ENCODE peak calls at places on chromosomes 16 and 17, in ten cellular contexts. One of them, this sample, is unnamed.

GRCh38 chr17:3794890-3795757 is 5.9 kb downstream of the ITGAE start:
- DNase-seq in glutamatergic neuron: no peak
- DNase-seq in stimulated activated naive CD8-positive, alpha-beta T cell treated with anti-CD3 and anti-CD28 coated beads, Interleukin-15, Interleukin-2, amounts not matched to agents 100 U/mL and 50 U/mL, for 24 hours: peak; percentile 72
- DNase-seq in islet precursor cell: peak; percentile 97
- DNase-seq in fibroblast of lung: peak; percentile 96
- DNase-seq in activated CD4-positive, CD25-positive, alpha-beta regulatory T cell: no peak
- DNase-seq in T1000: peak; percentile 29
- DNase-seq in amygdala: no peak
- DNase-seq in breast epithelium: no peak
- DNase-seq in adipocyte: peak; percentile 16
- DNase-seq in this sample: no peak

GRCh38 chr17:65523853-65524664 is 37.4 kb downstream of the AXIN2 start:
- DNase-seq in glutamatergic neuron: no peak
- DNase-seq in stimulated activated naive CD8-positive, alpha-beta T cell treated with anti-CD3 and anti-CD28 coated beads, Interleukin-15, Interleukin-2, amounts not matched to agents 100 U/mL and 50 U/mL, for 24 hours: no peak
- DNase-seq in islet precursor cell: peak; percentile 61
- DNase-seq in fibroblast of lung: peak; percentile 15
- DNase-seq in activated CD4-positive, CD25-positive, alpha-beta regulatory T cell: no peak
- DNase-seq in T1000: no peak
- DNase-seq in amygdala: no peak
- DNase-seq in breast epithelium: no peak
- DNase-seq in adipocyte: no peak
- DNase-seq in this sample: peak; percentile 29

GRCh38 chr17:75844530-75845057 is 390 bp upstream of the UNC13D start:
- DNase-seq in glutamatergic neuron: peak; percentile 13
- DNase-seq in stimulated activated naive CD8-positive, alpha-beta T cell treated with anti-CD3 and anti-CD28 coated beads, Interleukin-15, Interleukin-2, amounts not matched to agents 100 U/mL and 50 U/mL, for 24 hours: no peak
- DNase-seq in islet precursor cell: peak; percentile 88
- DNase-seq in fibroblast of lung: no peak
- DNase-seq in activated CD4-positive, CD25-positive, alpha-beta regulatory T cell: no peak
- DNase-seq in T1000: no peak
- DNase-seq in amygdala: no peak
- DNase-seq in breast epithelium: peak; percentile 92
- DNase-seq in adipocyte: no peak
- DNase-seq in this sample: no peak

GRCh38 chr16:66936889-66937554 is 1.7 kb downstream of the CES2 start:
- DNase-seq in glutamatergic neuron: no peak
- DNase-seq in stimulated activated naive CD8-positive, alpha-beta T cell treated with anti-CD3 and anti-CD28 coated beads, Interleukin-15, Interleukin-2, amounts not matched to agents 100 U/mL and 50 U/mL, for 24 hours: no peak
- DNase-seq in islet precursor cell: no peak
- DNase-seq in fibroblast of lung: no peak
- DNase-seq in activated CD4-positive, CD25-positive, alpha-beta regulatory T cell: no peak
- DNase-seq in T1000: no peak
- DNase-seq in amygdala: no peak
- DNase-seq in breast epithelium: no peak
- DNase-seq in adipocyte: no peak
- DNase-seq in this sample: no peak

GRCh38 chr17:44547625-44548297 is 9.5 kb upstream of the FZD2 start:
- DNase-seq in glutamatergic neuron: no peak
- DNase-seq in stimulated activated naive CD8-positive, alpha-beta T cell treated with anti-CD3 and anti-CD28 coated beads, Interleukin-15, Interleukin-2, amounts not matched to agents 100 U/mL and 50 U/mL, for 24 hours: no peak
- DNase-seq in islet precursor cell: peak; percentile 74
- DNase-seq in fibroblast of lung: no peak
- DNase-seq in activated CD4-positive, CD25-positive, alpha-beta regulatory T cell: no peak
- DNase-seq in T1000: no peak
- DNase-seq in amygdala: no peak
- DNase-seq in breast epithelium: no peak
- DNase-seq in adipocyte: peak; percentile 60
- DNase-seq in this sample: peak; percentile 31

GRCh38 chr17:77214743-77215142 is 74.0 kb downstream of the SEC14L1 start:
- DNase-seq in glutamatergic neuron: peak; percentile 42
- DNase-seq in stimulated activated naive CD8-positive, alpha-beta T cell treated with anti-CD3 and anti-CD28 coated beads, Interleukin-15, Interleukin-2, amounts not matched to agents 100 U/mL and 50 U/mL, for 24 hours: no peak
- DNase-seq in islet precursor cell: peak; percentile 90
- DNase-seq in fibroblast of lung: peak; percentile 23
- DNase-seq in activated CD4-positive, CD25-positive, alpha-beta regulatory T cell: no peak
- DNase-seq in T1000: no peak
- DNase-seq in amygdala: peak; percentile 40
- DNase-seq in breast epithelium: no peak
- DNase-seq in adipocyte: peak; percentile 9
- DNase-seq in this sample: peak; percentile 84

GRCh38 chr16:70713781-70714180 is 27.9 kb upstream of the MTSS2 start:
- DNase-seq in glutamatergic neuron: no peak
- DNase-seq in stimulated activated naive CD8-positive, alpha-beta T cell treated with anti-CD3 and anti-CD28 coated beads, Interleukin-15, Interleukin-2, amounts not matched to agents 100 U/mL and 50 U/mL, for 24 hours: no peak
- DNase-seq in islet precursor cell: peak; percentile 85
- DNase-seq in fibroblast of lung: no peak
- DNase-seq in activated CD4-positive, CD25-positive, alpha-beta regulatory T cell: no peak
- DNase-seq in T1000: no peak
- DNase-seq in amygdala: no peak
- DNase-seq in breast epithelium: no peak
- DNase-seq in adipocyte: no peak
- DNase-seq in this sample: no peak

GRCh38 chr16:75376475-75376907 is 56.8 kb downstream of the CFDP1 start:
- DNase-seq in glutamatergic neuron: no peak
- DNase-seq in stimulated activated naive CD8-positive, alpha-beta T cell treated with anti-CD3 and anti-CD28 coated beads, Interleukin-15, Interleukin-2, amounts not matched to agents 100 U/mL and 50 U/mL, for 24 hours: no peak
- DNase-seq in islet precursor cell: peak; percentile 87
- DNase-seq in fibroblast of lung: peak; percentile 39
- DNase-seq in activated CD4-positive, CD25-positive, alpha-beta regulatory T cell: no peak
- DNase-seq in T1000: no peak
- DNase-seq in amygdala: no peak
- DNase-seq in breast epithelium: no peak
- DNase-seq in adipocyte: no peak
- DNase-seq in this sample: no peak

GRCh38 chr16:84535408-84535807 is 30.9 kb upstream of the MEAK7 start:
- DNase-seq in glutamatergic neuron: no peak
- DNase-seq in stimulated activated naive CD8-positive, alpha-beta T cell treated with anti-CD3 and anti-CD28 coated beads, Interleukin-15, Interleukin-2, amounts not matched to agents 100 U/mL and 50 U/mL, for 24 hours: no peak
- DNase-seq in islet precursor cell: peak; percentile 87
- DNase-seq in fibroblast of lung: no peak
- DNase-seq in activated CD4-positive, CD25-positive, alpha-beta regulatory T cell: no peak
- DNase-seq in T1000: no peak
- DNase-seq in amygdala: no peak
- DNase-seq in breast epithelium: no peak
- DNase-seq in adipocyte: no peak
- DNase-seq in this sample: no peak

GRCh38 chr17:59366040-59366757 is 34.7 kb downstream of the YPEL2 start:
- DNase-seq in glutamatergic neuron: peak; percentile 28
- DNase-seq in stimulated activated naive CD8-positive, alpha-beta T cell treated with anti-CD3 and anti-CD28 coated beads, Interleukin-15, Interleukin-2, amounts not matched to agents 100 U/mL and 50 U/mL, for 24 hours: no peak
- DNase-seq in islet precursor cell: peak; percentile 99
- DNase-seq in fibroblast of lung: peak; percentile 71
- DNase-seq in activated CD4-positive, CD25-positive, alpha-beta regulatory T cell: no peak
- DNase-seq in T1000: no peak
- DNase-seq in amygdala: no peak
- DNase-seq in breast epithelium: no peak
- DNase-seq in adipocyte: no peak
- DNase-seq in this sample: no peak

GRCh38 chr17:29178750-29179231 is 1.4 kb downstream of the MYO18A start:
- DNase-seq in glutamatergic neuron: no peak
- DNase-seq in stimulated activated naive CD8-positive, alpha-beta T cell treated with anti-CD3 and anti-CD28 coated beads, Interleukin-15, Interleukin-2, amounts not matched to agents 100 U/mL and 50 U/mL, for 24 hours: no peak
- DNase-seq in islet precursor cell: peak; percentile 72
- DNase-seq in fibroblast of lung: no peak
- DNase-seq in activated CD4-positive, CD25-positive, alpha-beta regulatory T cell: no peak
- DNase-seq in T1000: no peak
- DNase-seq in amygdala: no peak
- DNase-seq in breast epithelium: no peak
- DNase-seq in adipocyte: peak; percentile 17
- DNase-seq in this sample: peak; percentile 41

GRCh38 chr16:79561729-79562128 is 38.8 kb downstream of the MAF start:
- DNase-seq in glutamatergic neuron: no peak
- DNase-seq in stimulated activated naive CD8-positive, alpha-beta T cell treated with anti-CD3 and anti-CD28 coated beads, Interleukin-15, Interleukin-2, amounts not matched to agents 100 U/mL and 50 U/mL, for 24 hours: no peak
- DNase-seq in islet precursor cell: no peak
- DNase-seq in fibroblast of lung: no peak
- DNase-seq in activated CD4-positive, CD25-positive, alpha-beta regulatory T cell: no peak
- DNase-seq in T1000: no peak
- DNase-seq in amygdala: no peak
- DNase-seq in breast epithelium: no peak
- DNase-seq in adipocyte: no peak
- DNase-seq in this sample: no peak